ENCODE peak calls at places on chromosome 14, in four cellular contexts. O is naive thymus-derived CD4-positive, alpha-beta T cell; T is pancreas; H is spleen. F is an unnamed sample.

GRCh38 chr14:63677891-63678379 is 36.3 kb upstream of the WDR89 start:
- DNase-seq in O (no peak), T (no peak), H (no peak), F (no peak)

GRCh38 chr14:46250113-46250703 is 401.4 kb downstream of the RPL10L start:
- DNase-seq in O (no peak), T (no peak), H (no peak), F (no peak)

GRCh38 chr14:23094666-23095195 is at the start of gene ACIN1:
- DNase-seq in O (no peak), T (no peak), H (peak; percentile 99), F (no peak)

GRCh38 chr14:92534863-92535654 is 21.5 kb downstream of the RIN3 start:
- DNase-seq in O (peak; percentile 50), T (no peak), H (peak; percentile 29), F (no peak)

GRCh38 chr14:21041676-21042433 is at the start of gene RNASE7:
- DNase-seq in O (no peak), T (peak; percentile 59), H (peak; percentile 20), F (no peak)

GRCh38 chr14:104393199-104393897 is 186.2 kb upstream of the C14orf180 start:
- DNase-seq in O (no peak), T (no peak), H (peak; percentile 74), F (no peak)

GRCh38 chr14:52769889-52770288 is 21.5 kb downstream of the GNPNAT1 start:
- DNase-seq in O (no peak), T (no peak), H (no peak), F (no peak)

GRCh38 chr14:36538051-36538450 is 18.0 kb upstream of the NKX2-1 start:
- DNase-seq in O (no peak), T (no peak), H (no peak), F (no peak)

GRCh38 chr14:40855343-40855742 is 751.3 kb upstream of the LRFN5 start:
- DNase-seq in O (no peak), T (no peak), H (no peak), F (no peak)

GRCh38 chr14:29039171-29039570 is 272.6 kb downstream of the FOXG1 start:
- DNase-seq in O (no peak), T (no peak), H (no peak), F (no peak)

GRCh38 chr14:83463500-83464098 is 1929.9 kb upstream of the SEL1L start:
- DNase-seq in O (no peak), T (peak; percentile 53), H (no peak), F (no peak)

GRCh38 chr14:31172084-31172483 is 35.5 kb downstream of the HECTD1 start:
- DNase-seq in O (no peak), T (no peak), H (no peak), F (no peak)

GRCh38 chr14:68619805-68620574 is 172.9 kb downstream of the ZFP36L1 start:
- DNase-seq in O (no peak), T (no peak), H (no peak), F (no peak)

GRCh38 chr14:20848955-20849570 is 42.1 kb upstream of the RNASE3 start:
- DNase-seq in O (no peak), T (no peak), H (no peak), F (no peak)

GRCh38 chr14:72744416-72745120 is 149.3 kb downstream of the DPF3 start:
- DNase-seq in O (no peak), T (no peak), H (no peak), F (no peak)

GRCh38 chr14:73829526-73830431 is 21.9 kb upstream of the PTGR2 start:
- DNase-seq in O (no peak), T (no peak), H (peak; percentile 38), F (no peak)

GRCh38 chr14:89399594-89400068 is 17.4 kb downstream of the FOXN3 start:
- DNase-seq in O (no peak), T (no peak), H (no peak), F (no peak)

GRCh38 chr14:51419685-51420084 is 179.6 kb downstream of the TMX1 start:
- DNase-seq in O (peak; percentile 86), T (no peak), H (no peak), F (no peak)

GRCh38 chr14:94485944-94486841 is 10.2 kb upstream of the SERPINA9 start:
- DNase-seq in O (no peak), T (peak; percentile 68), H (peak; percentile 89), F (peak; percentile 34)

GRCh38 chr14:90674716-90675115 is 141.5 kb downstream of the TTC7B start:
- DNase-seq in O (no peak), T (no peak), H (no peak), F (no peak)

GRCh38 chr14:92747701-92748258 is 647 bp downstream of the LGMN start:
- DNase-seq in O (no peak), T (no peak), H (no peak), F (no peak)

GRCh38 chr14:102545461-102546265 is 36.1 kb upstream of the ANKRD9 start:
- DNase-seq in O (no peak), T (no peak), H (no peak), F (no peak)

GRCh38 chr14:95620659-95621059 is 65.6 kb upstream of the TCL1B start:
- DNase-seq in O (no peak), T (no peak), H (no peak), F (no peak)

GRCh38 chr14:28406181-28406580 is 360.4 kb upstream of the FOXG1 start:
- DNase-seq in O (no peak), T (no peak), H (no peak), F (no peak)

GRCh38 chr14:23415821-23416480 is 7.9 kb upstream of the MYH6 start:
- DNase-seq in O (no peak), T (peak; percentile 23), H (no peak), F (no peak)

GRCh38 chr14:53979141-53979673 is 22.6 kb upstream of the BMP4 start:
- DNase-seq in O (no peak), T (no peak), H (no peak), F (no peak)

GRCh38 chr14:37969511-37969979 is 238.2 kb upstream of the SSTR1 start:
- DNase-seq in O (no peak), T (peak; percentile 70), H (no peak), F (no peak)

GRCh38 chr14:50871914-50872732 is at the start of gene ABHD12B:
- DNase-seq in O (no peak), T (no peak), H (peak; percentile 79), F (peak; percentile 21)

GRCh38 chr14:46259536-46259935 is 392.0 kb downstream of the RPL10L start:
- DNase-seq in O (no peak), T (no peak), H (no peak), F (no peak)

GRCh38 chr14:67572608-67573007 is 27.5 kb downstream of the PIGH start:
- DNase-seq in O (no peak), T (no peak), H (peak; percentile 66), F (no peak)

GRCh38 chr14:105168496-105168978 is at the start of gene JAG2:
- DNase-seq in O (peak; percentile 61), T (peak; percentile 66), H (no peak), F (no peak)

GRCh38 chr14:55180006-55180405 is 11.4 kb downstream of the DLGAP5 start:
- DNase-seq in O (no peak), T (no peak), H (no peak), F (no peak)

GRCh38 chr14:105525861-105526780 is at the start of gene TMEM121:
- DNase-seq in O (peak; percentile 36), T (no peak), H (peak; percentile 79), F (no peak)

GRCh38 chr14:105474478-105475268 is at the start of gene CRIP2:
- DNase-seq in O (no peak), T (no peak), H (no peak), F (peak; percentile 44)

GRCh38 chr14:22472935-22473854 is 115.8 kb downstream of the DAD1 start:
- DNase-seq in O (no peak), T (peak; percentile 58), H (no peak), F (peak; percentile 7)

DNA sequence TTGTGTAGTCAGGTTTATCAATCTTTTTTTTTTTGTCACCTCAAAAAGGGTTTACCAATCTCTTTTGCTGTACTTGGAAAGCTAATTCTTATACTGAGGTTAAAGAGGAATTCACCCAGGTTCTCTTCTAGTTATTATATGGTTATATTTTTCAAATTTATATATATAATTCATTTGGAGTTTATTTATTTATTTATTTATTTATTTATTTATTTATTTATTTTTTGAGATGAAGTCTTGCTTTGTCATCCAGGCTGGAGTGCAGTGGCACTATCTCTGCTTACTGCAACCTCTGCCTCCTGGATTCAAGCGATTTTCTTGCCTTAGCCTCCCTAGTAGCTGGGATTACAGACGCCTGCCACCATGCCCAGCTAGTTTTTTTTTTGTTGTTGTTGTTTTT is 73.8 kb downstream of the GPR135 start:
- DNase-seq in O (no peak), T (no peak), H (no peak), F (no peak)
- H3K27ac ChIP-seq in O (no peak overlapping the region), T (no peak overlapping the region), H (no peak overlapping the region), F (no peak overlapping the region)

GRCh38 chr14:65043893-65044595 is 57.3 kb downstream of the FNTB start:
- DNase-seq in O (no peak), T (no peak), H (no peak), F (no peak)
- H3K27ac ChIP-seq in O (no peak overlapping the region), T (no peak overlapping the region), H (peak overlapping the region; percentile 86), F (no peak overlapping the region)

DNA sequence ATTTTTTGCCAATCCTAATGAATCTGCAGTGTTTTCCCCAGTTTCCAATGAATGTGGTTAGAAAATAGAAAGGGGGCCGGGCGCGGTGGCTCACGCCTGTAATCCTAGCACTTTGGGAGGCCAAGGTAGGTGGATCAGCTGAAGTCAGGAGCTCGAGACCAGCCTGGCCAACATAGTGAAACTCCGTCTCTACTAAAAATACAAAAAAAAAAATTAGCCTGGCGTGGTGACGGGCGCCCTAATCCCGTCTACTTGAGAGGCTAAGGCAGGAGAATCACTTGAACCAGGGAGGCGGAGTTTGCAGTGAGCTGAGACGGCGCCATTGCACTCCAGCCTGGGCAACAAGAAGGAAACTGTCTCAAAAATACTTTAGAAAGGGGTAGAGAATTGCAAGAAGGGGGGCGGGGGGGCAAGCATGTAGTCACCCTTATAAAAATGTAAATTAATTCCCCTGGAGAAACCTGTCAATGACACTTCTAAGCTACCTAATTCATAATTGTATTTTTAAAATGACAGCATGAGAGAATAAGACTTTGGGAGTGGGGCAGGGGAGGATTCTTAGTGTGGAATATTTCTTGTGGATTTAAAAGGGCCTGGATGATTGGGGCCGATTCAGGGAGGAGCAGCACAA is 1.7 kb downstream of the KLHDC2 start:
- DNase-seq in O (no peak), T (no peak), H (no peak), F (no peak)
- H3K27ac ChIP-seq in O (peak overlapping the region; percentile 96), T (peak overlapping the region; percentile 97), H (peak overlapping the region; percentile 96), F (no peak overlapping the region)

GRCh38 chr14:32193532-32193931 is 8.3 kb upstream of the RNU6-7 start:
- DNase-seq in O (no peak), T (no peak), H (no peak), F (no peak)
- H3K27ac ChIP-seq in O (no peak overlapping the region), T (no peak overlapping the region), H (no peak overlapping the region), F (no peak overlapping the region)

GRCh38 chr14:61253064-61253753 is 27.9 kb downstream of the TMEM30B start:
- DNase-seq in O (no peak), T (no peak), H (no peak), F (no peak)
- H3K27ac ChIP-seq in O (no peak overlapping the region), T (no peak overlapping the region), H (no peak overlapping the region), F (no peak overlapping the region)

DNA sequence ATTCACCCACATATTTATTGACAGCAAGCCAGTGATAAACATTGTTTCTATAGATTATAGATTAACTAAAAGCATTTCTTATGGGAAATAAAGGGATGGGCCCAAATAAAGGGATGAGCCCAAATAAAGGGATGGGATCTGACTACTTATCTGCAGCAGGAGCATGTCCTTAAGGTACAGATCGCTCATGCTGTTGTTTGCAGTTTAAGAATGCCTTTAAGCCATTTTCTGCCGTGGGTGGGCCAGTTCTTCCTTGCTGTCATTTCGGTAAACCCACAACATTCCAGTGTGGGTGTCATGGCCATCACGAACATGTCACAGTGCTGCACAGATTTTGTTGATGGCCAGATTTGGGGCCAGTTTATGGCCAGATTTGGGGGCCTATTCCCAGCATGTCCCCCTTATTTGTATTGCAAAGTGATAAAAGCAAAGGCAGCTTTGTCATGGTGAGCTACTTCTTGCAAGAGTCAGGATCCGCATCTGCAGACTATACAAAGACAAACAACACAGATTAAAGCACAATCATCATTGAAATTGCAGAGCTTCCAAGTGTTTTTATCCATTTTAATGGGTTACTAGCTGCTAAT is 700.7 kb downstream of the LRFN5 start:
- DNase-seq in O (no peak), T (no peak), H (no peak), F (no peak)
- H3K27ac ChIP-seq in O (no peak overlapping the region), T (no peak overlapping the region), H (no peak overlapping the region), F (no peak overlapping the region)